ENCODE peak calls at places on chromosomes 1 and 21, in nine cellular contexts. K, N, Q, X, U, W, H, E and Z are unnamed samples.
A peak's percentile ranks its signal among the peaks of the same experiment; 100 is the strongest.

GRCh38 chr1:16068356-16069270 is 4.8 kb downstream of the FAM131C start:
- DNase-seq in K (no peak), N (no peak), Q (no peak), X (no peak), U (no peak), W (no peak), H (peak; percentile 20), E (no peak), Z (no peak)

GRCh38 chr1:156162430-156163037 is 9.1 kb downstream of the SEMA4A start:
- DNase-seq in K (no peak), N (no peak), Q (peak; percentile 46), X (peak; percentile 79), U (no peak), W (peak; percentile 68), H (no peak), E (no peak), Z (no peak)

GRCh38 chr1:29324771-29325351 is 88.5 kb downstream of the PTPRU start:
- DNase-seq in K (peak; percentile 45), N (no peak), Q (no peak), X (peak; percentile 16), U (no peak), W (no peak), H (no peak), E (no peak), Z (peak; percentile 55)

GRCh38 chr1:54763814-54764131 is 550 bp downstream of the PARS2 start:
- DNase-seq in K (no peak), N (no peak), Q (no peak), X (no peak), U (no peak), W (no peak), H (no peak), E (no peak), Z (peak; percentile 69)

GRCh38 chr1:109184657-109185056 is 29.1 kb upstream of the SARS1 start:
- DNase-seq in K (no peak), N (no peak), Q (no peak), X (no peak), U (no peak), W (peak; percentile 72), H (no peak), E (no peak), Z (no peak)

GRCh38 chr1:163866539-163866938 is 544.8 kb downstream of the NUF2 start:
- DNase-seq in K (no peak), N (no peak), Q (no peak), X (no peak), U (no peak), W (no peak), H (no peak), E (no peak), Z (no peak)

GRCh38 chr1:206145771-206146290 is 28.6 kb upstream of the AVPR1B start:
- DNase-seq in K (no peak), N (no peak), Q (no peak), X (no peak), U (no peak), W (no peak), H (no peak), E (no peak), Z (no peak)

GRCh38 chr1:89260042-89260441 is 12.6 kb downstream of the GBP5 start:
- DNase-seq in K (no peak), N (no peak), Q (no peak), X (no peak), U (no peak), W (no peak), H (no peak), E (no peak), Z (no peak)

GRCh38 chr1:10948463-10948775 is 64.0 kb upstream of the TARDBP start:
- DNase-seq in K (no peak), N (no peak), Q (no peak), X (no peak), U (no peak), W (no peak), H (no peak), E (no peak), Z (no peak)

DNA sequence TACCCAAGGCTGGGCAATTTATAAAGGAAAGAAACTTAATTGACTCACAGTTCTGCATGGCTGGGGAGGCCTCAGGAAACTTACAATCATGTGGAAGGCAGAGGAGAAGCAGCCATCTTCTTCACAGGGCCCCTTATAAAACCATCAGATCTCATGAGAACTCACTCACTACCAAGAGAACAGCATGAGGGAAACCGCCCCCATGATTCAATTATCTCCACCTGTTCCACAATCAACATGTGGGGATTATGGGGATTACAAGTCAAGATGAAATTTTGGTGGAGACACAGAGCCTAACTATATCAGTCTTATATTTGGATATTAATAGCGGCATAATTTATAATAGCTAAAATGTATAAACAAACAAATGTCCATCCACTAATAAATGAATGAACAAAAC is 1123.7 kb upstream of the NCAM2 start:
- DNase-seq in K (no peak), N (no peak), Q (no peak), X (no peak), U (no peak), W (no peak), H (no peak), E (no peak), Z (no peak)
- H3K9me3 ChIP-seq in K (no peaks in the 10 kb centered on the region), N (no peaks in the 10 kb centered on the region), Q (no peaks in the 10 kb centered on the region), X (no peaks in the 10 kb centered on the region), U (no peaks in the 10 kb centered on the region), W (no peaks in the 10 kb centered on the region), H (no peaks in the 10 kb centered on the region), E (no peaks in the 10 kb centered on the region), Z (peaks cover 36% of the 10 kb centered on the region)

DNA sequence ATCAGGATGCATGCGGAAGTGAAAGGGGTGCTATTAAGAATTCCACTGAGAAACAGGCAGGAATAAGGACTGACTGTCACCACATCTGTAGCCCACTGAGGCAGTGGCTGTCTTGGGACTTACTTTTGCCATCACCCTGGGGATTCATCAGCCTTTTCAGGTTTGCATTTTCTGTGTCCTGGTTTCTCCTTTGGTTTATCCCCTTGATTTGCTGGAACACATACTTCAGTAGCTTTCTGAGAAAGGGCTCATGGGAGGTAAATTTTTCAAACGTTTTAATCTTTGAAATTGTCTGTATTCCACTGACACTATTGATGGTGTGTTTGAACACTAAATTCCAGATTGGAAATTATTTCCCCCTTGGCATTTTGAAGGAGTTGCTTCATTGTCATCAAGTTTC is 80.2 kb upstream of the ACTRT2 start:
- DNase-seq in K (no peak), N (no peak), Q (no peak), X (no peak), U (no peak), W (no peak), H (no peak), E (no peak), Z (no peak)
- H3K9me3 ChIP-seq in K (no peaks in the 10 kb centered on the region), N (peaks cover 3% of the 10 kb centered on the region), Q (peaks cover 10% of the 10 kb centered on the region), X (no peaks in the 10 kb centered on the region), U (no peaks in the 10 kb centered on the region), W (peaks cover 12% of the 10 kb centered on the region), H (peaks cover 62% of the 10 kb centered on the region), E (no peaks in the 10 kb centered on the region), Z (no peaks in the 10 kb centered on the region)

GRCh38 chr21:30351534-30351933 is 3.1 kb upstream of the KRTAP23-1 start:
- DNase-seq in K (no peak), N (no peak), Q (no peak), X (no peak), U (no peak), W (no peak), H (no peak), E (no peak), Z (no peak)
- H3K9me3 ChIP-seq in K (no peaks in the 10 kb centered on the region), N (no peaks in the 10 kb centered on the region), Q (no peaks in the 10 kb centered on the region), X (no peaks in the 10 kb centered on the region), U (no peaks in the 10 kb centered on the region), W (no peaks in the 10 kb centered on the region), H (peaks cover 10% of the 10 kb centered on the region), E (no peaks in the 10 kb centered on the region), Z (no peaks in the 10 kb centered on the region)

GRCh38 chr1:152448095-152448494 is 34.0 kb upstream of the CRNN start:
- DNase-seq in K (no peak), N (no peak), Q (no peak), X (no peak), U (no peak), W (no peak), H (no peak), E (no peak), Z (no peak)

GRCh38 chr1:152449661-152450060 is 35.6 kb upstream of the CRNN start:
- DNase-seq in K (no peak), N (no peak), Q (no peak), X (no peak), U (no peak), W (no peak), H (no peak), E (no peak), Z (no peak)

GRCh38 chr1:152444045-152444444 is 30.0 kb upstream of the CRNN start:
- DNase-seq in K (no peak), N (no peak), Q (peak; percentile 6), X (no peak), U (no peak), W (no peak), H (no peak), E (no peak), Z (no peak)

GRCh38 chr1:152448496-152448895 is 34.4 kb upstream of the CRNN start:
- DNase-seq in K (no peak), N (no peak), Q (no peak), X (no peak), U (no peak), W (no peak), H (no peak), E (no peak), Z (no peak)

GRCh38 chr1:152447484-152447883 is 33.4 kb upstream of the CRNN start:
- DNase-seq in K (no peak), N (no peak), Q (no peak), X (no peak), U (no peak), W (no peak), H (no peak), E (no peak), Z (no peak)
- H3K9me3 ChIP-seq in K (no peaks in the 10 kb centered on the region), N (no peaks in the 10 kb centered on the region), Q (no peaks in the 10 kb centered on the region), X (no peaks in the 10 kb centered on the region), U (no peaks in the 10 kb centered on the region), W (no peaks in the 10 kb centered on the region), H (no peaks in the 10 kb centered on the region), E (no peaks in the 10 kb centered on the region), Z (no peaks in the 10 kb centered on the region)

GRCh38 chr21:38879912-38880577 is 74.3 kb downstream of the ETS2 start:
- DNase-seq in K (no peak), N (no peak), Q (no peak), X (no peak), U (no peak), W (no peak), H (no peak), E (no peak), Z (no peak)
- H3K9me3 ChIP-seq in K (no peaks in the 10 kb centered on the region), N (peaks cover 2% of the 10 kb centered on the region), Q (no peaks in the 10 kb centered on the region), X (peaks cover 4% of the 10 kb centered on the region), U (no peaks in the 10 kb centered on the region), W (no peaks in the 10 kb centered on the region), H (peaks cover 4% of the 10 kb centered on the region), E (no peaks in the 10 kb centered on the region), Z (no peaks in the 10 kb centered on the region)

DNA sequence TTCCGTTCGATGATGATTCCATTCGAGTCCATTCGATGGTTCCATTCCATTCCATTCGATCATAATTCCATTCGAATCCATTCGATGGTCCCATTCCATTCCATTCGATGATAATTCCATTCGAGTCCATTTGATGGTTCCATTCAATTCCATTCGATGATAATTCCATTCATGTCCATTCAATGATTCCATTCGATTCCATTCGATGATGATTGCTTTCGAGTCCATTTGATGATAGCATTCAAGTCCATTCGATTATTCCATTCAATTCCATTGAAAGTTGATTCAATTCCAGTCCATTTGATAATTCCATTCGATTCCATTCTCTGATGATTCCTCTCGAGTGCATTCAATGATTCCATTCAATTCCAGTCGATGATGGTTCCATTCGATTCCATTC is 3895.3 kb downstream of the SRGAP2C start:
- DNase-seq in K (no peak), N (no peak), Q (no peak), X (no peak), U (no peak), W (no peak), H (no peak), E (no peak), Z (no peak)
- H3K9me3 ChIP-seq in K (peaks cover 7% of the 10 kb centered on the region), N (peaks cover 16% of the 10 kb centered on the region), Q (no peaks in the 10 kb centered on the region), X (peaks cover 13% of the 10 kb centered on the region), U (peaks cover 2% of the 10 kb centered on the region), W (peaks cover 52% of the 10 kb centered on the region), H (peaks cover 4% of the 10 kb centered on the region), E (no peaks in the 10 kb centered on the region), Z (peaks cover 58% of the 10 kb centered on the region)

GRCh38 chr21:28144653-28145052 is 848.0 kb downstream of the LTN1 start:
- DNase-seq in K (no peak), N (no peak), Q (no peak), X (no peak), U (no peak), W (no peak), H (no peak), E (no peak), Z (no peak)
- H3K9me3 ChIP-seq in K (no peaks in the 10 kb centered on the region), N (no peaks in the 10 kb centered on the region), Q (no peaks in the 10 kb centered on the region), X (no peaks in the 10 kb centered on the region), U (peaks cover 3% of the 10 kb centered on the region), W (no peaks in the 10 kb centered on the region), H (peaks cover 2% of the 10 kb centered on the region), E (no peaks in the 10 kb centered on the region), Z (no peaks in the 10 kb centered on the region)